ENCODE peak calls at places on chromosomes 12 and 14, in seven cellular contexts. Z is H1, U is A172, C is GM12865, W is COR-L47, E is HEK293T, V is NCI-H510A treated with DMSO at 0.1 percent for 48 hours. O is an unnamed sample.

GRCh38 chr14:91291786-91292405 is 47.4 kb upstream of the GPR68 start:
- DNase-seq in Z (no peak), U (no peak), C (no peak), W (no peak), E (no peak), V (no peak), O (no peak)

GRCh38 chr14:50527970-50528369 is 4.4 kb downstream of the MAP4K5 start:
- DNase-seq in Z (no peak), U (no peak), C (no peak), W (no peak), E (no peak), V (no peak), O (no peak)

GRCh38 chr14:58082011-58082410 is 70.0 kb downstream of the ARMH4 start:
- DNase-seq in Z (no peak), U (peak), C (no peak), W (no peak), E (no peak), V (no peak), O (no peak)

GRCh38 chr14:106657460-106657859 is 1131.1 kb downstream of the TMEM121 start:
- DNase-seq in Z (no peak), U (no peak), C (peak), W (no peak), E (no peak), V (peak), O (no peak)

GRCh38 chr14:76219873-76220272 is 68.2 kb downstream of the GPATCH2L start:
- DNase-seq in Z (no peak), U (no peak), C (no peak), W (no peak), E (no peak), V (no peak), O (no peak)

GRCh38 chr14:66383771-66384170 is 102.4 kb upstream of the CCDC196 start:
- DNase-seq in Z (no peak), U (no peak), C (no peak), W (no peak), E (no peak), V (no peak), O (no peak)

GRCh38 chr12:93167841-93168492 is 209.8 kb upstream of the NUDT4 start:
- DNase-seq in Z (peak), U (peak), C (peak), W (no peak), E (peak), V (no peak), O (peak)

GRCh38 chr12:19121449-19122018 is 8.0 kb upstream of the PLEKHA5 start:
- DNase-seq in Z (no peak), U (no peak), C (no peak), W (no peak), E (no peak), V (no peak), O (no peak)

GRCh38 chr14:94354638-94355185 is 31.6 kb upstream of the SERPINA6 start:
- DNase-seq in Z (no peak), U (no peak), C (no peak), W (no peak), E (no peak), V (no peak), O (no peak)

GRCh38 chr12:118526255-118527095 is 150.1 kb downstream of the SUDS3 start:
- DNase-seq in Z (no peak), U (no peak), C (no peak), W (no peak), E (no peak), V (no peak), O (no peak)

GRCh38 chr14:92513966-92514843 is 624 bp downstream of the RIN3 start:
- DNase-seq in Z (no peak), U (no peak), C (peak), W (no peak), E (peak), V (no peak), O (no peak)

GRCh38 chr12:6828671-6829531 is 694 bp downstream of the P3H3 start:
- DNase-seq in Z (no peak), U (no peak), C (no peak), W (no peak), E (peak), V (no peak), O (peak)

GRCh38 chr14:56284641-56285040 is 166.4 kb downstream of the PELI2 start:
- DNase-seq in Z (no peak), U (no peak), C (no peak), W (no peak), E (no peak), V (no peak), O (no peak)

GRCh38 chr12:129200576-129200975 is 347.3 kb downstream of the GLT1D1 start:
- DNase-seq in Z (no peak), U (no peak), C (no peak), W (no peak), E (no peak), V (peak), O (peak)